ENCODE peak calls at places on chromosomes 11 and 22, in five cellular contexts. C, K, T, R and A are unnamed samples.

GRCh38 chr11:85759915-85760314 is 51.0 kb downstream of the SYTL2 start:
- DNase-seq in C (no peak), K (no peak), T (no peak), R (no peak), A (no peak)

GRCh38 chr22:27399161-27399560 is 402.4 kb downstream of the MN1 start:
- DNase-seq in C (no peak), K (peak; percentile 5), T (no peak), R (no peak), A (no peak)

GRCh38 chr22:44076825-44077224 is 52.7 kb downstream of the PARVB start:
- DNase-seq in C (no peak), K (no peak), T (no peak), R (no peak), A (no peak)

GRCh38 chr11:29310016-29310415 is 706.8 kb downstream of the KCNA4 start:
- DNase-seq in C (no peak), K (no peak), T (no peak), R (no peak), A (no peak)

GRCh38 chr11:111298466-111299110 is at the start of gene POU2AF3:
- DNase-seq in C (peak; percentile 28), K (no peak), T (no peak), R (no peak), A (no peak)

GRCh38 chr11:34976496-34976895 is 60.1 kb downstream of the PDHX start:
- DNase-seq in C (no peak), K (no peak), T (no peak), R (no peak), A (no peak)

GRCh38 chr11:115226556-115226955 is 277.7 kb downstream of the CADM1 start:
- DNase-seq in C (no peak), K (no peak), T (no peak), R (no peak), A (no peak)

GRCh38 chr22:19639610-19640135 is 74.6 kb upstream of the SEPTIN5 start:
- DNase-seq in C (no peak), K (no peak), T (no peak), R (no peak), A (no peak)

GRCh38 chr22:36339171-36340065 is 48.3 kb downstream of the MYH9 start:
- DNase-seq in C (no peak), K (no peak), T (no peak), R (no peak), A (no peak)

GRCh38 chr11:1839924-1840779 is 1.4 kb downstream of the TNNI2 start:
- DNase-seq in C (peak; percentile 64), K (no peak), T (no peak), R (no peak), A (peak; percentile 70)

GRCh38 chr11:102760355-102761035 is 19.9 kb downstream of the MMP10 start:
- DNase-seq in C (no peak), K (no peak), T (no peak), R (no peak), A (no peak)

GRCh38 chr11:12253843-12254281 is 123.5 kb upstream of the PARVA start:
- DNase-seq in C (peak; percentile 8), K (no peak), T (no peak), R (no peak), A (no peak)

GRCh38 chr11:57463596-57464342 is 3.4 kb downstream of the RTN4RL2 start:
- DNase-seq in C (no peak), K (no peak), T (no peak), R (peak; percentile 47), A (no peak)

GRCh38 chr11:33317662-33318061 is 60.5 kb downstream of the HIPK3 start:
- DNase-seq in C (no peak), K (no peak), T (no peak), R (no peak), A (no peak)

GRCh38 chr22:21775061-21775460 is 39.5 kb upstream of the YPEL1 start:
- DNase-seq in C (no peak), K (no peak), T (no peak), R (no peak), A (no peak)

GRCh38 chr11:134939905-134940304 is 527.9 kb upstream of the B3GAT1 start:
- DNase-seq in C (no peak), K (no peak), T (no peak), R (peak; percentile 41), A (no peak)

GRCh38 chr22:28779833-28780232 is 7.3 kb downstream of the CCDC117 start:
- DNase-seq in C (no peak), K (no peak), T (no peak), R (no peak), A (no peak)

GRCh38 chr22:49853981-49854791 is 542 bp downstream of the ZBED4 start:
- DNase-seq in C (peak; percentile 55), K (no peak), T (no peak), R (peak; percentile 53), A (no peak)

GRCh38 chr22:49514656-49515055 is 313.0 kb downstream of the BRD1 start:
- DNase-seq in C (no peak), K (no peak), T (no peak), R (no peak), A (no peak)

GRCh38 chr11:46947399-46948077 is 11.0 kb downstream of the CSTPP1 start:
- DNase-seq in C (no peak), K (no peak), T (no peak), R (no peak), A (no peak)

GRCh38 chr11:68052137-68052873 is 13.5 kb downstream of the TCIRG1 start:
- DNase-seq in C (no peak), K (no peak), T (no peak), R (no peak), A (no peak)

GRCh38 chr11:3989251-3989650 is 105.3 kb upstream of the RRM1 start:
- DNase-seq in C (no peak), K (no peak), T (no peak), R (peak; percentile 25), A (no peak)